ENCODE peak calls at places on chromosomes 7 and 10, in eight cellular contexts. U, C, K, O, W, H, M and N are unnamed samples.

GRCh38 chr10:70743430-70743788 is 41.8 kb downstream of the TBATA start:
- DNase-seq in U (no peak), C (no peak), K (no peak), O (no peak), W (no peak), H (no peak), M (no peak), N (no peak)

GRCh38 chr7:49245062-49245461 is 320.7 kb downstream of the CDC14C start:
- DNase-seq in U (no peak), C (no peak), K (no peak), O (no peak), W (no peak), H (no peak), M (no peak), N (no peak)

GRCh38 chr7:73973091-73973490 is 54.9 kb upstream of the ELN start:
- DNase-seq in U (no peak), C (no peak), K (no peak), O (no peak), W (no peak), H (no peak), M (peak), N (no peak)

GRCh38 chr10:47244560-47245500 is 55.2 kb upstream of the GDF10 start:
- DNase-seq in U (no peak), C (no peak), K (no peak), O (no peak), W (no peak), H (no peak), M (no peak), N (no peak)

GRCh38 chr10:131215776-131216175 is 95.7 kb downstream of the TCERG1L start:
- DNase-seq in U (no peak), C (no peak), K (no peak), O (no peak), W (no peak), H (no peak), M (no peak), N (no peak)

GRCh38 chr7:12210179-12211053 is 678 bp upstream of the TMEM106B start:
- DNase-seq in U (no peak), C (no peak), K (no peak), O (no peak), W (peak), H (no peak), M (peak), N (peak)

GRCh38 chr7:4973728-4974198 is 14.8 kb upstream of the MMD2 start:
- DNase-seq in U (peak), C (peak), K (peak), O (peak), W (peak), H (peak), M (peak), N (peak)

GRCh38 chr10:71927669-71928592 is 36.3 kb upstream of the CHST3 start:
- DNase-seq in U (no peak), C (peak), K (no peak), O (no peak), W (no peak), H (peak), M (no peak), N (no peak)

GRCh38 chr10:26550774-26551526 is 112.8 kb downstream of the APBB1IP start:
- DNase-seq in U (no peak), C (no peak), K (no peak), O (no peak), W (no peak), H (no peak), M (no peak), N (no peak)

GRCh38 chr10:97869091-97870042 is 19.7 kb downstream of the GOLGA7B start:
- DNase-seq in U (peak), C (peak), K (peak), O (peak), W (peak), H (peak), M (peak), N (peak)

GRCh38 chr10:15262036-15262713 is 93.7 kb upstream of the NMT2 start:
- DNase-seq in U (no peak), C (peak), K (no peak), O (no peak), W (no peak), H (peak), M (no peak), N (no peak)

GRCh38 chr7:130107949-130108674 is 37.8 kb downstream of the KLHDC10 start:
- DNase-seq in U (no peak), C (no peak), K (no peak), O (no peak), W (no peak), H (no peak), M (no peak), N (no peak)

GRCh38 chr10:103282961-103283360 is 6.0 kb downstream of the INA start:
- DNase-seq in U (no peak), C (no peak), K (no peak), O (no peak), W (no peak), H (no peak), M (no peak), N (no peak)

GRCh38 chr7:132655071-132655761 is 78.9 kb upstream of the PLXNA4 start:
- DNase-seq in U (peak), C (no peak), K (no peak), O (peak), W (no peak), H (peak), M (peak), N (no peak)

GRCh38 chr10:29600821-29601220 is 34.0 kb downstream of the SVIL start:
- DNase-seq in U (no peak), C (no peak), K (no peak), O (no peak), W (no peak), H (no peak), M (no peak), N (no peak)

GRCh38 chr10:125063256-125063945 is 97.0 kb downstream of the CTBP2 start:
- DNase-seq in U (no peak), C (no peak), K (no peak), O (no peak), W (no peak), H (peak), M (no peak), N (no peak)

GRCh38 chr7:158016171-158017087 is 571.2 kb downstream of the PTPRN2 start:
- DNase-seq in U (no peak), C (no peak), K (no peak), O (no peak), W (peak), H (no peak), M (peak), N (no peak)

GRCh38 chr10:132232553-132232949 is 45.8 kb downstream of the DPYSL4 start:
- DNase-seq in U (peak), C (no peak), K (no peak), O (no peak), W (no peak), H (no peak), M (peak), N (peak)

GRCh38 chr7:151051108-151051507 is 2.8 kb downstream of the ASIC3 start:
- DNase-seq in U (no peak), C (peak), K (no peak), O (peak), W (no peak), H (peak), M (peak), N (no peak)

GRCh38 chr10:75788394-75789205 is 357.2 kb downstream of the LRMDA start:
- DNase-seq in U (no peak), C (peak), K (no peak), O (no peak), W (no peak), H (peak), M (no peak), N (no peak)

GRCh38 chr7:138565451-138566114 is 105.5 kb downstream of the TRIM24 start:
- DNase-seq in U (peak), C (peak), K (no peak), O (no peak), W (no peak), H (peak), M (no peak), N (no peak)

GRCh38 chr10:14123066-14123465 is 207.7 kb downstream of the FRMD4A start:
- DNase-seq in U (no peak), C (peak), K (no peak), O (no peak), W (no peak), H (no peak), M (no peak), N (no peak)

GRCh38 chr10:72875250-72876055 is 18.1 kb upstream of the OIT3 start:
- DNase-seq in U (no peak), C (peak), K (no peak), O (peak), W (no peak), H (peak), M (no peak), N (peak)

GRCh38 chr10:12088919-12089318 is 20.2 kb downstream of the DHTKD1 start:
- DNase-seq in U (no peak), C (no peak), K (no peak), O (no peak), W (no peak), H (no peak), M (no peak), N (no peak)

GRCh38 chr7:65953890-65954289 is 28.1 kb downstream of the GUSB start:
- DNase-seq in U (no peak), C (no peak), K (no peak), O (no peak), W (no peak), H (no peak), M (no peak), N (no peak)

GRCh38 chr10:8393531-8393930 is 339.0 kb downstream of the GATA3 start:
- DNase-seq in U (no peak), C (no peak), K (no peak), O (no peak), W (no peak), H (no peak), M (no peak), N (peak)